ENCODE peak calls at places on chromosomes 1 and 21, in five cellular contexts. H is naive thymus-derived CD4-positive, alpha-beta T cell; W is left ventricle myocardium inferior; K is neural progenitor cell; S is transverse colon. M is an unnamed sample. For H3K9me3, the result is how much of the 10 kb centered on the place peaks cover.

GRCh38 chr1:75600781-75601180 is 10.1 kb downstream of the SLC44A5 start:
- DNase-seq in H (no peak), W (no peak), K (no peak), S (no peak), M (no peak)

GRCh38 chr1:222601233-222601632 is 11.5 kb upstream of the TAF1A start:
- DNase-seq in H (no peak), W (no peak), K (no peak), S (no peak), M (no peak)

GRCh38 chr1:23478896-23479790 is 4.8 kb downstream of the ASAP3 start:
- DNase-seq in H (no peak), W (peak), K (no peak), S (peak), M (peak)

GRCh38 chr1:33966346-33967141 is 102.7 kb downstream of the HMGB4 start:
- DNase-seq in H (no peak), W (no peak), K (no peak), S (no peak), M (no peak)

GRCh38 chr1:174036798-174037197 is 14.6 kb upstream of the RC3H1 start:
- DNase-seq in H (no peak), W (no peak), K (no peak), S (no peak), M (no peak)

GRCh38 chr1:89669445-89669844 is 36.5 kb downstream of the LRRC8C start:
- DNase-seq in H (no peak), W (no peak), K (no peak), S (no peak), M (no peak)

GRCh38 chr21:41836166-41837015 is 42.8 kb downstream of the PRDM15 start:
- DNase-seq in H (no peak), W (no peak), K (no peak), S (no peak), M (no peak)

GRCh38 chr1:246797597-246797996 is 73.4 kb downstream of the SCCPDH start:
- DNase-seq in H (no peak), W (no peak), K (no peak), S (no peak), M (no peak)

GRCh38 chr21:32253215-32253641 is 25.6 kb downstream of the MIS18A start:
- DNase-seq in H (no peak), W (peak), K (no peak), S (no peak), M (no peak)

GRCh38 chr1:48093696-48094518 is 96.7 kb upstream of the TRABD2B start:
- DNase-seq in H (peak), W (peak), K (peak), S (peak), M (peak)

GRCh38 chr21:29155118-29155932 is 24.9 kb downstream of the MAP3K7CL start:
- DNase-seq in H (no peak), W (peak), K (peak), S (no peak), M (peak)

GRCh38 chr1:41360074-41361027 is 883 bp upstream of the FOXO6 start:
- DNase-seq in H (no peak), W (no peak), K (peak), S (no peak), M (peak)

GRCh38 chr1:201676061-201676644 is 137.2 kb downstream of the NAV1 start:
- DNase-seq in H (no peak), W (no peak), K (peak), S (peak), M (peak)

GRCh38 chr1:168348146-168348709 is 67.6 kb downstream of the TBX19 start:
- DNase-seq in H (peak), W (no peak), K (no peak), S (no peak), M (no peak)

GRCh38 chr1:201020647-201021332 is 2.7 kb downstream of the KIF21B start:
- DNase-seq in H (peak), W (no peak), K (peak), S (no peak), M (no peak)

GRCh38 chr21:16124397-16125130 is 394.8 kb downstream of the USP25 start:
- DNase-seq in H (no peak), W (no peak), K (no peak), S (no peak), M (no peak)

GRCh38 chr1:43786975-43787374 is 79.6 kb downstream of the ST3GAL3 start:
- DNase-seq in H (no peak), W (no peak), K (no peak), S (peak), M (no peak)

GRCh38 chr1:204418174-204419063 is 6.8 kb upstream of the PPP1R15B start:
- DNase-seq in H (no peak), W (no peak), K (no peak), S (no peak), M (no peak)

GRCh38 chr1:240635466-240636256 is 23.7 kb upstream of the GREM2 start:
- DNase-seq in H (no peak), W (no peak), K (no peak), S (no peak), M (no peak)

GRCh38 chr1:10830961-10831669 is 34.7 kb upstream of the CASZ1 start:
- DNase-seq in H (no peak), W (no peak), K (no peak), S (no peak), M (no peak)

GRCh38 chr21:37338671-37339526 is 27.7 kb upstream of the DYRK1A start:
- DNase-seq in H (no peak), W (peak), K (no peak), S (no peak), M (peak)

GRCh38 chr1:118271883-118272282 is 86.9 kb upstream of the SPAG17 start:
- DNase-seq in H (no peak), W (no peak), K (no peak), S (no peak), M (no peak)

GRCh38 chr1:147600119-147601111 is 59.1 kb downstream of the BCL9 start:
- DNase-seq in H (no peak), W (no peak), K (no peak), S (no peak), M (no peak)

GRCh38 chr1:200415693-200416593 is 6.1 kb upstream of the ZNF281 start:
- DNase-seq in H (no peak), W (no peak), K (no peak), S (peak), M (no peak)

GRCh38 chr1:183139281-183139942 is 46.7 kb upstream of the LAMC2 start:
- DNase-seq in H (no peak), W (no peak), K (no peak), S (no peak), M (no peak)

GRCh38 chr1:83742446-83742845 is 256.5 kb downstream of the TTLL7 start:
- DNase-seq in H (no peak), W (no peak), K (no peak), S (no peak), M (no peak)

GRCh38 chr1:41712687-41713086 is 206.0 kb downstream of the HIVEP3 start:
- DNase-seq in H (no peak), W (peak), K (no peak), S (no peak), M (no peak)

GRCh38 chr1:150972417-150972940 is 2.2 kb downstream of the CERS2 start:
- DNase-seq in H (no peak), W (no peak), K (no peak), S (no peak), M (no peak)

GRCh38 chr1:2526824-2527552 is 592 bp upstream of the PANK4 start:
- DNase-seq in H (no peak), W (peak), K (no peak), S (peak), M (no peak)

GRCh38 chr1:54227091-54227602 is 27.2 kb downstream of the MRPL37 start:
- DNase-seq in H (no peak), W (no peak), K (no peak), S (no peak), M (peak)

GRCh38 chr1:60547821-60548220 is 474.3 kb upstream of the C1orf87 start:
- DNase-seq in H (no peak), W (no peak), K (peak), S (no peak), M (no peak)

GRCh38 chr1:63904826-63905225 is 131.0 kb downstream of the ROR1 start:
- DNase-seq in H (no peak), W (no peak), K (no peak), S (no peak), M (no peak)

GRCh38 chr1:63902844-63903589 is 129.2 kb downstream of the ROR1 start:
- DNase-seq in H (no peak), W (no peak), K (no peak), S (no peak), M (no peak)

GRCh38 chr1:63903947-63904346 is 130.1 kb downstream of the ROR1 start:
- DNase-seq in H (no peak), W (no peak), K (no peak), S (no peak), M (no peak)

GRCh38 chr1:63898428-63899220 is 124.8 kb downstream of the ROR1 start:
- DNase-seq in H (no peak), W (no peak), K (no peak), S (no peak), M (no peak)

DNA sequence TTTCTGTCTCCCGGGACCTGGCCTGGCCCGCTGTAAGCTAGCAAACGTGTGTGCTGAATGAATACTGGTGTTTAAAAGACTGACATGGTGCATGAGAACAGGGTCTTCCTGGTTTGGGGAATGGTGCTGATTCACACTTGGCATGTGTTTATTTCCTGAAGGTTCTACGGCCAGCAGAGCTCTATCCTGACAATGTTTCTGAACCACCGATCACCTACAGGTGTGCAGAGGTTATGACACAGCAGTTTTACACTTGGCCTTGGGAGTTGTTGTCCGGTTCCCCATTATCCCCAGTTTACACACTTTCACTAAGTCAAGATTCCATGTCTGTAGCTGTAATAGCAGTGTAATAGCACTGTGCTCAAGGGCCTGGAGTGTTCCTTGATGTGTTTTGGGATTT is 127.3 kb downstream of the ROR1 start:
- DNase-seq in H (no peak), W (no peak), K (no peak), S (no peak), M (no peak)
- H3K9me3 ChIP-seq in H (under half), W (under half), K (under half), S (under half), M (under half)

DNA sequence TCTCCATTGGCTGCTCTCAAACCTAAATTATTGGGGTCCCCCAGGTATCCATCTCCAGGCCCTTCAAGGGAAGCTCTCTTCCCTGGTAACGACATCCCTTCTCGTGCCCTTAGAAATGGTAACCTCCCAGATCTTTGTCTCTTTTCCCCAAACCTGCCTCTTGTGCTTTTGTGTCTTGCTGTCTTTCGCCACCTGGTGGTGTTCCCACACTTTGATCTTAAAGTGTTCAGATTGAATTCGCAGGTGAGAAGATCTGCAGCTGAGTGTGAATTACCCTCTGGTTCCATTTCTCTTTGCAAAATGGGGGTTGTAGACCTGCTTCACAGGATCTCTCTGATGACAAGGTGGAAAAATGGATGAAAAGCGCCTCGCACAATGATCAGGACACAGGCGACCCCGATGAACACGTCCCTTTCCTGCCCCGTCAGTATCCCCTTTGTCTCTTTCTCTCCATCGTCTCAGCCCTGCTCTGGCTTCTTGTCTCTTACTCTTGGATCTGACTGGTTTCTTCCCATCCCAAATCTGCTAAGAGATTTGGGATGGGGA is 53.1 kb downstream of the DOP1B start:
- DNase-seq in H (peak), W (no peak), K (peak), S (peak), M (no peak)
- H3K27ac ChIP-seq in H (no peak), W (no peak), K (no peak), S (no peak), M (no peak)

DNA sequence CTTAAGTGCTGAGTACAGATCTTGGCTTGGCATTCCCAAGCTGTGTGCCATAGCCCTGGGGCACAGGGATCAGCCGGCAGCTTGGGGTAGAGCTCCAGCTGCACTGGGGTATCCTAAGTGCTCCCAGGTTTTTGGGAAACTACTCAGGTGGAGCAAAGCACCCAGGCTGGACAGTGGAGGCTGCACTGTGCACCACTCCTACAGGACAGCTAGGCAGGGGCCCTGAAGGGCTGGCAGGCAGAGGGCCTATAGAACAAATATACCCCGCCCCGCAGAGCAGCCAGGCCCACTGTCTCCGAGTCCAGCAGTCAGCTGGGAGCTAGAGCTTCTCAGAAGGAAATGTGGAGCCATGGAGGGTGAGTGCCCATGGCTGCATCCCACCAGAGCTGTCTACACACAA is 691.7 kb upstream of the ADGRL2 start:
- DNase-seq in H (no peak), W (no peak), K (no peak), S (no peak), M (no peak)
- H3K9me3 ChIP-seq in H (under half), W (under half), K (under half), S (under half), M (under half)

DNA sequence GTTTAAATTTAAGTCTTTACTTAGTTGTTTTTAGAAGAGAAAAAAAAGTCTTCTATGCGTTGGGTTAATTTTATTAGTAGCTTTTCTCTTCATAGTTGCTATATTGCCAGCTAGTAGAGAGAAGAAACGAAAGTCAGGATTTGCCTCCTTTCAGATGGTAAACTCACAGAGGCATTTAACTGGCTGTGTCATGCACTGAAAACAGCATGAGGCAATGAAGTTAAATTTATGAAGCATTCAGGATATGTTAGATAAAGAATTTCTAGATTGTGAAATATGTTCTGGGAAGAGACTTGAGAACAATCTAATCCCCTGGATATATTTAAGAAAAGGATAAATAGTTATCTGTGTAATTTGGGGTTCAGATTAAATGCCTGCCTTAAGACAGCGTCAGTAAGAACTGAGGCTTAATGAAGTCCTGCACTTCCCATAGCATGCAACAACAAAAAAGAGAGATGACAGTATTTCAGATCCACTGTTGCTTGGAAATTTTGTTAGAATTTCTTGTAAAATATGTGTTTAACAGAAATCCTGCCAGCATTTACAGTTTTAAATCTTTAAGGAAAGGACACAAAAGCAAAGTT is 1.7 kb downstream of the ANGPTL1 start:
- DNase-seq in H (no peak), W (no peak), K (peak), S (no peak), M (no peak)
- H3K27ac ChIP-seq in H (no peak), W (peak), K (peak), S (peak), M (no peak)

DNA sequence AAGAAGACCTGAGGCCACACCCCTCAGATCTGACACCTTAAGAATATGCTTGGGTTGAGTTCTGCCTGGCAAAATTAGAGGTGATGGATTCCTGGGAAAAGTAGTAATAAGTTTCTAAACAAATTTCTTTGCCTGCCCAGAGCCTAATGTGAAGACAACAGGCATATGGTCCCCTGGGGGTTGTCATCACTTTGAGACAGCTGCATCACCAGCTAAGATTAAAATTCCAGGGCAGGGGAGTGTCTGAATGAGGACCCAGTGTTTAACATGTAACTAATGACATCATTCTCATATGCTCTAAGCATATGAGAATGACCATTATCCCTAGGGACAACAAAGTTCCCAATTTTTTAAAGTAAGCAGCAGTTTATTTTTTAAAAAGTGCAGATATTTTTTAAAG is 432.2 kb downstream of the PCP4 start:
- DNase-seq in H (no peak), W (no peak), K (no peak), S (no peak), M (no peak)
- H3K9me3 ChIP-seq in H (under half), W (under half), K (under half), S (under half), M (under half)

DNA sequence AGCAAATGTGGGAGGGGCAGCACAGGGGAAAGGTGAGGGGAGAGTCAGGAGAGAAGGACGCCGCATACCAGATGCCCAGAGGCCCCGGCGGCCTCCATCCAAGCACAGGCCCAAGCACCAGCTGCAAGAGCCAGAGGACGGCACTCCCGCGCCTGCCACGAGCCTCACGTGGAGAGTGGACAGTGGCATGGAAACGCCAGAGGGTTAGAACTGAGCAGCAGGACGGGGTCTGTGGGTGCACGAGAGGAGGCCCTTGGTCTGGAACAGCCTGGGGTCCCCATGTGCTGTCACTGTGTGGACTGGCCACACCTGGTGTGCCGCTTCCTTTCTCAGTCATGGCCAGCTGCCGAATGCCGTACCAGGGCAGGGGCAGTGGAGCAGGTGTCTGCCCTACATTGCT is 68.7 kb downstream of the AGPAT3 start:
- DNase-seq in H (no peak), W (no peak), K (no peak), S (no peak), M (peak)
- H3K27ac ChIP-seq in H (no peak), W (no peak), K (no peak), S (no peak), M (no peak)

GRCh38 chr1:114169509-114169908 is 15.8 kb upstream of the SYT6 start:
- DNase-seq in H (no peak), W (no peak), K (no peak), S (no peak), M (no peak)
- H3K9me3 ChIP-seq in H (under half), W (under half), K (under half), S (under half), M (under half)

DNA sequence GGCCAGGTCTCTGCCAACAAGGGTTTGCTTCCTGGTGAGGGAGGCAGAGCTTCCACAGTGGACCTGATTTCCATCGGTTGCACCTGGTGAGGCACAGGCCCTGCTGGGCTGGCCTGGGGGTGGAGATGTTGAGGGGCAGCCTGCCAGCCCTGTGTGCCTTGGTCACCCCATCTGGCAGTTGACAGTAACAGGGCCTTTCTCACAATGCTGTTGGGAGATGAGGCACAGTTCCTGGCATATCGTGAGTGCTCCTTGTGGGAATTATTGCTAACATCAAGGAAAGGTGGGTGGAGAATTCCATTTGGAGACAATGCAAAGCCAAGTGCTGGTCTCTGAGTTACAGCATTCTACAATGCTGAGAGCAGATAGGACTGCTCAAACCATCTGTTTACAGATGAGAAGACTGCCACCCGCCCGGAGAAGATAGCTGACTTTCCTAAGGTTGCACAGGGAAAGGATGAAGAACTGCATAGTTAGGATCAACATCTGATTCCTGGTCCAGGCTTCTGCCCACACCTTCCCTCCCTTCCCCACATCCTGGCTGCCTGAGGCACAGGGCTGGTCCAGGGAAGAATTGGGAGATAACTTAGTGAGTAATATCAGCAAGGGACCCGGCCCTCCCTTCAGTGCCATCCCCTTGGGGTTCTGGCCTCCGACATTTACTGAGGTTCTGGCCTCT is 1.8 kb downstream of the SERINC2 start:
- DNase-seq in H (no peak), W (no peak), K (no peak), S (no peak), M (no peak)
- H3K27ac ChIP-seq in H (no peak), W (no peak), K (peak), S (peak), M (no peak)

DNA sequence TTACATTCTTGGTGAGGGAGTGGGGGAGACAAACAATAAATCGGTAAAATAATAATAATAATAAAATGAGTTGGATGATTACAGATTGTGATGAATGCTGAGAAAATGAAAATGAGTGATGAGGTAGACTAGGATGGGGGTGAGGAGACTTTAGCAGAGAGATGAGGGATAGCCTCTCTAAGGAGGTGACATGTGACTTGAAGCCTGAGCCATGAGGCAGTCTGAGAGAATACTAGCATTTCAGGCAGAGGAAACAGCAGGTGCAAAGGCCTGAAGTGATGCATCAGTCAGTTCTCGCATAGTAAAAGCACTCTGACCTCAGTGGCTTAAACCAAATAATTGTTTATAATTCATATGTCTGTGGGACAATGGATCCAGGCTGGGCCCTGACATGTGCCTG is 181.2 kb downstream of the AGBL4 start:
- DNase-seq in H (no peak), W (no peak), K (no peak), S (no peak), M (no peak)
- H3K9me3 ChIP-seq in H (under half), W (half or more), K (under half), S (under half), M (half or more)